ENCODE peak calls at places on chromosome 5, in six cellular contexts. T is NCI-H2171; Y is effector CD4-positive, alpha-beta T cell; U is fibroblast of the conjunctiva; Z is activated naive CD4-positive, alpha-beta T cell treated with Interleukin-2 at 50 U/mL for 16 hours; K is GM12892. J is an unnamed sample.

GRCh38 chr5:113331201-113331551 is 103.6 kb downstream of the TSSK1B start:
- DNase-seq in K (no peak), Z (no peak), U (no peak), T (no peak), Y (no peak), J (no peak)

GRCh38 chr5:147216552-147217154 is 18.2 kb upstream of the STK32A start:
- DNase-seq in T (no peak), U (no peak), Y (no peak), Z (no peak), K (no peak), J (no peak)

GRCh38 chr5:41433552-41434181 is 76.7 kb downstream of the PLCXD3 start:
- DNase-seq in K (no peak), T (no peak), Y (no peak), Z (no peak), U (no peak), J (no peak)

GRCh38 chr5:132639706-132640130 is 18.3 kb upstream of the IL13 start:
- DNase-seq in Z (no peak), T (no peak), K (no peak), U (no peak), Y (no peak), J (no peak)

GRCh38 chr5:56183507-56183906 is 49.6 kb downstream of the ANKRD55 start:
- DNase-seq in T (no peak), U (peak; percentile 59), Y (no peak), Z (no peak), K (no peak), J (no peak)

GRCh38 chr5:173454764-173455598 is 126.8 kb upstream of the STC2 start:
- DNase-seq in Z (no peak), K (no peak), U (peak; percentile 90), Y (no peak), T (no peak), J (no peak)

GRCh38 chr5:1285141-1285540 is 9.7 kb downstream of the TERT start:
- DNase-seq in Y (no peak), U (no peak), K (no peak), Z (no peak), T (no peak), J (no peak)

GRCh38 chr5:159601216-159601615 is 270.9 kb upstream of the IL12B start:
- DNase-seq in U (peak; percentile 10), T (no peak), K (no peak), Z (no peak), Y (no peak), J (no peak)

GRCh38 chr5:1522601-1523479 is 920 bp downstream of the LPCAT1 start:
- DNase-seq in Y (no peak), T (peak; percentile 16), K (no peak), U (no peak), Z (peak; percentile 21), J (no peak)

GRCh38 chr5:43078956-43079355 is 38.8 kb upstream of the ANXA2R start:
- DNase-seq in Z (no peak), Y (no peak), U (peak; percentile 51), K (no peak), T (no peak), J (no peak)

GRCh38 chr5:133065482-133065881 is 13.7 kb downstream of the HSPA4 start:
- DNase-seq in U (no peak), T (no peak), K (no peak), Y (no peak), Z (no peak), J (no peak)

GRCh38 chr5:91281409-91281808 is 101.7 kb downstream of the ARRDC3 start:
- DNase-seq in Y (no peak), K (no peak), U (peak; percentile 66), Z (no peak), T (no peak), J (no peak)

GRCh38 chr5:123752576-123752975 is 240.6 kb downstream of the CSNK1G3 start:
- DNase-seq in U (peak; percentile 86), Z (no peak), Y (no peak), T (no peak), K (no peak), J (no peak)

GRCh38 chr5:37869221-37869620 is 29.4 kb upstream of the GDNF start:
- DNase-seq in T (no peak), Y (no peak), U (no peak), Z (no peak), K (no peak), J (no peak)

GRCh38 chr5:175682664-175683063 is 24.8 kb downstream of the HRH2 start:
- DNase-seq in U (no peak), Z (no peak), T (no peak), K (no peak), Y (no peak), J (no peak)

GRCh38 chr5:133228316-133228715 is 176.5 kb downstream of the HSPA4 start:
- DNase-seq in T (no peak), Y (no peak), Z (no peak), U (no peak), K (no peak), J (no peak)

GRCh38 chr5:15757103-15757502 is 257.1 kb downstream of the FBXL7 start:
- DNase-seq in K (no peak), Z (no peak), T (no peak), Y (no peak), U (no peak), J (no peak)

GRCh38 chr5:83827111-83827541 is 106.5 kb upstream of the HAPLN1 start:
- DNase-seq in U (peak; percentile 24), Z (no peak), K (no peak), T (no peak), Y (no peak), J (no peak)